ENCODE peak calls at places on chromosome 18, in four cellular contexts. One of them, this sample, is unnamed.

GRCh38 chr18:48408111-48408726 is 964 bp downstream of the ZBTB7C start:
- DNase-seq in effector memory CD4-positive, alpha-beta T cell: no peak
- DNase-seq in mammary epithelial cell: no peak
- DNase-seq in RWPE1: no peak
- DNase-seq in this sample: no peak

GRCh38 chr18:79479761-79480161 is 84.0 kb downstream of the NFATC1 start:
- DNase-seq in effector memory CD4-positive, alpha-beta T cell: no peak
- DNase-seq in mammary epithelial cell: no peak
- DNase-seq in RWPE1: no peak
- DNase-seq in this sample: no peak

GRCh38 chr18:64288446-64288845 is 139.6 kb upstream of the LINC00305 start:
- DNase-seq in effector memory CD4-positive, alpha-beta T cell: no peak
- DNase-seq in mammary epithelial cell: no peak
- DNase-seq in RWPE1: no peak
- DNase-seq in this sample: no peak

GRCh38 chr18:62846334-62846733 is 131.0 kb downstream of the PHLPP1 start:
- DNase-seq in effector memory CD4-positive, alpha-beta T cell: no peak
- DNase-seq in mammary epithelial cell: no peak
- DNase-seq in RWPE1: no peak
- DNase-seq in this sample: no peak

GRCh38 chr18:21243041-21243431 is 1.0 kb downstream of the GREB1L start:
- DNase-seq in effector memory CD4-positive, alpha-beta T cell: no peak
- DNase-seq in mammary epithelial cell: peak; percentile 47
- DNase-seq in RWPE1: no peak
- DNase-seq in this sample: no peak

GRCh38 chr18:60910534-60910933 is 422.7 kb upstream of the CDH20 start:
- DNase-seq in effector memory CD4-positive, alpha-beta T cell: no peak
- DNase-seq in mammary epithelial cell: no peak
- DNase-seq in RWPE1: no peak
- DNase-seq in this sample: no peak

GRCh38 chr18:79611040-79611681 is 68.4 kb upstream of the CTDP1 start:
- DNase-seq in effector memory CD4-positive, alpha-beta T cell: no peak
- DNase-seq in mammary epithelial cell: peak; percentile 33
- DNase-seq in RWPE1: peak; percentile 76
- DNase-seq in this sample: no peak

GRCh38 chr18:12321331-12321730 is 13.3 kb downstream of the TUBB6 start:
- DNase-seq in effector memory CD4-positive, alpha-beta T cell: no peak
- DNase-seq in mammary epithelial cell: no peak
- DNase-seq in RWPE1: no peak
- DNase-seq in this sample: no peak

GRCh38 chr18:23033079-23033478 is 100.0 kb downstream of the RBBP8 start:
- DNase-seq in effector memory CD4-positive, alpha-beta T cell: no peak
- DNase-seq in mammary epithelial cell: no peak
- DNase-seq in RWPE1: no peak
- DNase-seq in this sample: no peak

GRCh38 chr18:22606563-22607283 is 189.0 kb upstream of the CTAGE1 start:
- DNase-seq in effector memory CD4-positive, alpha-beta T cell: no peak
- DNase-seq in mammary epithelial cell: no peak
- DNase-seq in RWPE1: no peak
- DNase-seq in this sample: no peak

GRCh38 chr18:35982404-35983114 is 10.1 kb downstream of the RMP24 start:
- DNase-seq in effector memory CD4-positive, alpha-beta T cell: no peak
- DNase-seq in mammary epithelial cell: no peak
- DNase-seq in RWPE1: no peak
- DNase-seq in this sample: no peak

GRCh38 chr18:62183578-62184195 is 3.2 kb downstream of the PIGN start:
- DNase-seq in effector memory CD4-positive, alpha-beta T cell: peak; percentile 32
- DNase-seq in mammary epithelial cell: peak; percentile 40
- DNase-seq in RWPE1: no peak
- DNase-seq in this sample: no peak

GRCh38 chr18:55477537-55478300 is 110.3 kb downstream of the TCF4 start:
- DNase-seq in effector memory CD4-positive, alpha-beta T cell: no peak
- DNase-seq in mammary epithelial cell: peak; percentile 65
- DNase-seq in RWPE1: peak; percentile 8
- DNase-seq in this sample: no peak

GRCh38 chr18:70359071-70359470 is 70.2 kb downstream of the SOCS6 start:
- DNase-seq in effector memory CD4-positive, alpha-beta T cell: no peak
- DNase-seq in mammary epithelial cell: no peak
- DNase-seq in RWPE1: no peak
- DNase-seq in this sample: no peak

GRCh38 chr18:36688020-36688965 is 140.5 kb downstream of the TPGS2 start:
- DNase-seq in effector memory CD4-positive, alpha-beta T cell: peak; percentile 15
- DNase-seq in mammary epithelial cell: peak; percentile 60
- DNase-seq in RWPE1: peak; percentile 67
- DNase-seq in this sample: no peak

GRCh38 chr18:8948471-8949149 is 153.9 kb upstream of the NDUFV2 start:
- DNase-seq in effector memory CD4-positive, alpha-beta T cell: no peak
- DNase-seq in mammary epithelial cell: peak; percentile 88
- DNase-seq in RWPE1: peak; percentile 86
- DNase-seq in this sample: peak; percentile 4

GRCh38 chr18:66616523-66616983 is 12.7 kb upstream of the CDH19 start:
- DNase-seq in effector memory CD4-positive, alpha-beta T cell: no peak
- DNase-seq in mammary epithelial cell: peak; percentile 7
- DNase-seq in RWPE1: no peak
- DNase-seq in this sample: no peak

GRCh38 chr18:11411021-11411420 is 198.4 kb upstream of the SLC35G4 start:
- DNase-seq in effector memory CD4-positive, alpha-beta T cell: no peak
- DNase-seq in mammary epithelial cell: no peak
- DNase-seq in RWPE1: no peak
- DNase-seq in this sample: no peak

GRCh38 chr18:12608292-12608691 is 49.6 kb downstream of the SPIRE1 start:
- DNase-seq in effector memory CD4-positive, alpha-beta T cell: no peak
- DNase-seq in mammary epithelial cell: peak; percentile 89
- DNase-seq in RWPE1: peak; percentile 25
- DNase-seq in this sample: no peak

GRCh38 chr18:9615280-9615797 is 980 bp upstream of the PPP4R1 start:
- DNase-seq in effector memory CD4-positive, alpha-beta T cell: no peak
- DNase-seq in mammary epithelial cell: no peak
- DNase-seq in RWPE1: no peak
- DNase-seq in this sample: no peak

GRCh38 chr18:25329783-25330182 is 22.2 kb downstream of the ZNF521 start:
- DNase-seq in effector memory CD4-positive, alpha-beta T cell: no peak
- DNase-seq in mammary epithelial cell: no peak
- DNase-seq in RWPE1: no peak
- DNase-seq in this sample: no peak

GRCh38 chr18:27685807-27686412 is 491.0 kb downstream of the CDH2 start:
- DNase-seq in effector memory CD4-positive, alpha-beta T cell: no peak
- DNase-seq in mammary epithelial cell: peak; percentile 26
- DNase-seq in RWPE1: peak; percentile 9
- DNase-seq in this sample: no peak

GRCh38 chr18:11310476-11311086 is 161.2 kb upstream of the PIEZO2 start:
- DNase-seq in effector memory CD4-positive, alpha-beta T cell: no peak
- DNase-seq in mammary epithelial cell: peak; percentile 19
- DNase-seq in RWPE1: peak; percentile 42
- DNase-seq in this sample: no peak

GRCh38 chr18:49723648-49724180 is 89.6 kb downstream of the ACAA2 start:
- DNase-seq in effector memory CD4-positive, alpha-beta T cell: no peak
- DNase-seq in mammary epithelial cell: peak; percentile 97
- DNase-seq in RWPE1: no peak
- DNase-seq in this sample: no peak

GRCh38 chr18:55334875-55335274 is 253.1 kb downstream of the TCF4 start:
- DNase-seq in effector memory CD4-positive, alpha-beta T cell: no peak
- DNase-seq in mammary epithelial cell: no peak
- DNase-seq in RWPE1: no peak
- DNase-seq in this sample: no peak

GRCh38 chr18:28382215-28382879 is 205.4 kb upstream of the CDH2 start:
- DNase-seq in effector memory CD4-positive, alpha-beta T cell: no peak
- DNase-seq in mammary epithelial cell: no peak
- DNase-seq in RWPE1: no peak
- DNase-seq in this sample: no peak

GRCh38 chr18:9434240-9434701 is 41.0 kb upstream of the RALBP1 start:
- DNase-seq in effector memory CD4-positive, alpha-beta T cell: no peak
- DNase-seq in mammary epithelial cell: no peak
- DNase-seq in RWPE1: no peak
- DNase-seq in this sample: no peak

GRCh38 chr18:74511823-74512222 is 15.7 kb downstream of the CNDP2 start:
- DNase-seq in effector memory CD4-positive, alpha-beta T cell: no peak
- DNase-seq in mammary epithelial cell: no peak
- DNase-seq in RWPE1: no peak
- DNase-seq in this sample: no peak

GRCh38 chr18:74508821-74509225 is 12.7 kb downstream of the CNDP2 start:
- DNase-seq in effector memory CD4-positive, alpha-beta T cell: no peak
- DNase-seq in mammary epithelial cell: no peak
- DNase-seq in RWPE1: no peak
- DNase-seq in this sample: no peak

GRCh38 chr18:74508366-74508765 is 12.2 kb downstream of the CNDP2 start:
- DNase-seq in effector memory CD4-positive, alpha-beta T cell: no peak
- DNase-seq in mammary epithelial cell: no peak
- DNase-seq in RWPE1: no peak
- DNase-seq in this sample: no peak

GRCh38 chr18:74510770-74511095 is 14.6 kb downstream of the CNDP2 start:
- DNase-seq in effector memory CD4-positive, alpha-beta T cell: no peak
- DNase-seq in mammary epithelial cell: no peak
- DNase-seq in RWPE1: no peak
- DNase-seq in this sample: no peak

DNA sequence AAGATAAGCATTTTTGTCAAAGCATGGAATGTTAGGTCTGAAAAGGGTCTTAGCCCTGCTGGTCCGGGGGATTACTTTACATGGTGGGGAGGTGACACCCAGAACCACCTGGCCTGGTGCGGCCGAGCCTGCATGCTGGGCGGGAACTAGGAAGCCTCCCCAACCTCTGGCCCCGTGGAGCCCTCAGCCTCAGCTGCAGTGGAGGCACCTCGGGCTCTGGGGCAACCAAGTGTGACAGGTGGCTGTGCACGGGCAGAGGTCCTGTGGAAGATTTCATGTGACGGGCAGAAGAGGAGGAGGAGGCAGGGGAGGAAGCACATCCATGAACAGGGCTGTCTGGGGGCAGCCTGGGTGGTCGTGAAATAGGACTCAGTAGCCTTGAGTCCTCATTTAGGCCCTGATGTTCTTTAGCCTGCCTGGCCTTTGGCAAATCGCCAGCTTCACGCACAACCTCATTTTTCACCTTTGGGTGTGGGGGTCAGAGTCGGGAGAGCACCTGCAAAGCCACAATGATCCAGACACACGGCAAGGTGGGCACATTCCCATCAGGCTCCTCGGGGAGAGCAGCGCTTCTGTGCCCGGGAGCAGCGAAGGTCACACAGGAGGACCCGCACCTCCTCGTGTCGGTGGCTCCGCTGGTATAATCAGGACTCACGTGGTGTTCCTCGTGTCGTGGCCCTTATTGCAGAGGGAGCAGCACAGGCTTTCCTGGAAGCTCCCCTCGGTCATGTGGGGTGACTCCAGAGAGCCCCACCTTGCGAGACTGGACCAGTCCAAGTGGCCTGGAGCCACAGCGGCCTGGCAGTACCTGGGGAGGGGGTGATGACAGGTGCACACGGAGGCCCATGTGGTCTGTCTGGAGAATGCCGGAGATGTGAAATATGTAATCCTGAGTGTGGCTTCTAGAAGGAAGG is 13.9 kb downstream of the CNDP2 start:
- DNase-seq in effector memory CD4-positive, alpha-beta T cell: no peak
- DNase-seq in mammary epithelial cell: no peak
- DNase-seq in RWPE1: no peak
- DNase-seq in this sample: no peak
- H3K27ac ChIP-seq in effector memory CD4-positive, alpha-beta T cell: no peak overlapping the region
- H3K27ac ChIP-seq in mammary epithelial cell: no peak overlapping the region
- H3K27ac ChIP-seq in RWPE1: no peak overlapping the region
- H3K27ac ChIP-seq in this sample: peak overlapping the region; percentile 95

DNA sequence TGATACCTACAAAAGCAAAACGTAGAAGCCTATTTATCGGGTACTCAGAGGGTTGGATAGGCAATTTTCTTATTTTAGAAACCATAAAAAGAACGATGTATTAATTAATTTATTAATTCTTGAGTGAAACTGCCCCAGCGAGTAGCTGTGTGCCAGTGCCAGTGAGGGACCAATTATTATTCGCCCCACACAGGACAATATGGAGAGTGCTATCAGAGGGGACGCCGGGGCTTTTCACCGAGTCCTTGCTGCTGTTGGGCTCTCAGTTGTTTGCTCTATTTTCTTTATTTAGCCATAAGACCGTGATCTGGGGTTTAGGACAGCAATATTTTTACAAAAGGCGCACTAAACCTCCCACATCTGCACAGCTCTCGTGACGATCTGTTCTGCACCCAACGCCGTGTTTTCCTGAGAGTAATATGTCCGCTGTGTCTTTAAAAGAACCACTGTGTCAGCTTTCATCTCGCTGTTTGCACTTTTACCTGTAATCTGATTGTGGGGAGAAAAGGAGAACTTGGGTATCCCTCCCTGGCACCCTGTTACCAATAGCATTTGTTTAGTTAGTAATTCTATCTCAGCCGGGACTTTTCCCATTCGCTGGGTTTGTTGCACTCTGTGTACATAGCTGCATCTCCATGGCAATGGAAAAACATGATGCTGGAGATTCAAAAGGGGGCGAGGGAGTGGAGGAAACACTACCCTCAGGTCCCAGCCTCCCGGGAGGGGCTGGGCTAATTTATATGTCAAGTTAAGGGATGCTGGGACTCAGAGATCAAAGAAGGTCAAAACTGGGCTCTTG is 30.1 kb upstream of the ZNF516 start:
- DNase-seq in effector memory CD4-positive, alpha-beta T cell: no peak
- DNase-seq in mammary epithelial cell: peak; percentile 37
- DNase-seq in RWPE1: peak; percentile 50
- DNase-seq in this sample: no peak
- H3K27ac ChIP-seq in effector memory CD4-positive, alpha-beta T cell: no peak overlapping the region
- H3K27ac ChIP-seq in mammary epithelial cell: peak overlapping the region; percentile 49
- H3K27ac ChIP-seq in RWPE1: no peak overlapping the region
- H3K27ac ChIP-seq in this sample: no peak overlapping the region

DNA sequence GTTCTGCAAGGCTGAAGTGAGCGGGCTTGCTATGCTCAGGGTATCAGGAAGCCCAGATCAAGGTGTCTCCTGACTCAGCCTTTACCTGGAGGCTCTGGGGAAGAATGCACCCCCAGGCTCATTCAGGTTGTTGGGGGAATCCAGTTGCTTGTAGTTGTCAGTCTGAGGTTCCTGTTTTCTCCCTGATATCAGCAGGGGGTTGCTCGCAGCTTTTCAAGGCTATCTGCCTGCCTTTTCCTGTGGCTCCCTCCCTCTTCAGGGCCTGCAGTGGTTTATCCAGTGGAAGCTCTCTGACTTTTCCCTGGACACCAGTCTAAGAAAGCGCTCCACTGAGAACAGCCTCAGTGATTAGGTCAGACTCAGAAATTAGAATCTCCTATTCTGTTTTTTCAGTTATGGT is 116.6 kb downstream of the PTPRM start:
- DNase-seq in effector memory CD4-positive, alpha-beta T cell: no peak
- DNase-seq in mammary epithelial cell: no peak
- DNase-seq in RWPE1: no peak
- DNase-seq in this sample: no peak
- H3K27ac ChIP-seq in effector memory CD4-positive, alpha-beta T cell: no peak overlapping the region
- H3K27ac ChIP-seq in mammary epithelial cell: peak overlapping the region; percentile 86
- H3K27ac ChIP-seq in RWPE1: no peak overlapping the region
- H3K27ac ChIP-seq in this sample: no peak overlapping the region

GRCh38 chr18:74346206-74346605 is 30.6 kb downstream of the C18orf63 start:
- DNase-seq in effector memory CD4-positive, alpha-beta T cell: no peak
- DNase-seq in mammary epithelial cell: no peak
- DNase-seq in RWPE1: no peak
- DNase-seq in this sample: no peak
- H3K27ac ChIP-seq in effector memory CD4-positive, alpha-beta T cell: no peak overlapping the region
- H3K27ac ChIP-seq in mammary epithelial cell: no peak overlapping the region
- H3K27ac ChIP-seq in RWPE1: no peak overlapping the region
- H3K27ac ChIP-seq in this sample: no peak overlapping the region

GRCh38 chr18:3652380-3653262 is 202.6 kb downstream of the TGIF1 start:
- DNase-seq in effector memory CD4-positive, alpha-beta T cell: no peak
- DNase-seq in mammary epithelial cell: peak; percentile 100
- DNase-seq in RWPE1: peak; percentile 97
- DNase-seq in this sample: no peak
- H3K27ac ChIP-seq in effector memory CD4-positive, alpha-beta T cell: no peak overlapping the region
- H3K27ac ChIP-seq in mammary epithelial cell: peak overlapping the region; percentile 85
- H3K27ac ChIP-seq in RWPE1: peak overlapping the region; percentile 93
- H3K27ac ChIP-seq in this sample: no peak overlapping the region

This sample was measured in caudate nucleus.